ENCODE peak calls at places on chromosomes 1 and 21, in four cellular contexts. K is cerebellum, U is astrocyte of the spinal cord, A is GM19239. O is an unnamed sample.
A peak's percentile ranks its signal among the peaks of the same experiment; 100 is the strongest.

GRCh38 chr1:6358144-6358624 is 35.4 kb downstream of the ACOT7 start:
- DNase-seq in K (no peak), U (no peak), A (no peak), O (no peak)

GRCh38 chr21:36641886-36642285 is 57.0 kb upstream of the SIM2 start:
- DNase-seq in K (no peak), U (no peak), A (no peak), O (no peak)

GRCh38 chr1:245682638-245683376 is 528.0 kb downstream of the KIF26B start:
- DNase-seq in K (peak; percentile 68), U (no peak), A (no peak), O (no peak)

GRCh38 chr1:77624102-77624501 is 58.4 kb downstream of the ZZZ3 start:
- DNase-seq in K (no peak), U (no peak), A (no peak), O (no peak)

GRCh38 chr1:230548997-230549396 is 93.3 kb upstream of the COG2 start:
- DNase-seq in K (no peak), U (no peak), A (no peak), O (no peak)

GRCh38 chr1:78472851-78473496 is 17.8 kb upstream of the PTGFR start:
- DNase-seq in K (no peak), U (no peak), A (no peak), O (no peak)

GRCh38 chr1:155126494-155127104 is 1.1 kb upstream of the EFNA1 start:
- DNase-seq in K (no peak), U (peak; percentile 28), A (no peak), O (peak; percentile 76)

GRCh38 chr21:27581168-27581567 is 614.3 kb upstream of the ADAMTS5 start:
- DNase-seq in K (no peak), U (peak; percentile 74), A (no peak), O (no peak)

GRCh38 chr1:80153762-80154555 is 1147.4 kb upstream of the ADGRL4 start:
- DNase-seq in K (no peak), U (peak; percentile 12), A (no peak), O (no peak)

GRCh38 chr1:48673725-48674124 is 103.0 kb downstream of the BEND5 start:
- DNase-seq in K (no peak), U (no peak), A (no peak), O (no peak)

GRCh38 chr21:19807231-19807630 is 1191.0 kb upstream of the NCAM2 start:
- DNase-seq in K (no peak), U (no peak), A (no peak), O (no peak)

GRCh38 chr1:176858421-176858916 is 306.0 kb downstream of the ASTN1 start:
- DNase-seq in K (no peak), U (no peak), A (no peak), O (no peak)

GRCh38 chr1:101028466-101028865 is 2.9 kb upstream of the DPH5 start:
- DNase-seq in K (no peak), U (no peak), A (no peak), O (no peak)

GRCh38 chr1:205667909-205668643 is 12.2 kb downstream of the SLC45A3 start:
- DNase-seq in K (no peak), U (no peak), A (no peak), O (no peak)

GRCh38 chr1:116855220-116855619 is 54.5 kb upstream of the PTGFRN start:
- DNase-seq in K (peak; percentile 8), U (peak; percentile 56), A (no peak), O (peak; percentile 21)

O was measured in breast epithelium.